ENCODE peak calls at places on chromosome 17, in four cellular contexts. One of them, this sample, is unnamed.
A peak's percentile ranks its signal among the peaks of the same experiment; 100 is the strongest.

GRCh38 chr17:34499576-34499975 is 79.8 kb upstream of the TMEM132E start:
- DNase-seq in mesothelial cell of epicardium: no peak
- DNase-seq in GM10248: no peak
- DNase-seq in endothelial cell: peak; percentile 54
- DNase-seq in this sample: no peak

GRCh38 chr17:49851387-49852291 is 3.8 kb upstream of the TAC4 start:
- DNase-seq in mesothelial cell of epicardium: peak; percentile 81
- DNase-seq in GM10248: peak; percentile 69
- DNase-seq in endothelial cell: peak; percentile 92
- DNase-seq in this sample: peak; percentile 68

GRCh38 chr17:10879110-10879509 is 41.2 kb upstream of the PIRT start:
- DNase-seq in mesothelial cell of epicardium: peak; percentile 40
- DNase-seq in GM10248: no peak
- DNase-seq in endothelial cell: no peak
- DNase-seq in this sample: no peak

GRCh38 chr17:12730931-12731521 is 58.3 kb upstream of the ARHGAP44 start:
- DNase-seq in mesothelial cell of epicardium: no peak
- DNase-seq in GM10248: no peak
- DNase-seq in endothelial cell: no peak
- DNase-seq in this sample: no peak

GRCh38 chr17:78307887-78308633 is 51.8 kb downstream of the SOCS3 start:
- DNase-seq in mesothelial cell of epicardium: no peak
- DNase-seq in GM10248: no peak
- DNase-seq in endothelial cell: no peak
- DNase-seq in this sample: no peak

GRCh38 chr17:7177210-7177953 is 1.8 kb downstream of the ASGR1 start:
- DNase-seq in mesothelial cell of epicardium: peak; percentile 88
- DNase-seq in GM10248: peak; percentile 87
- DNase-seq in endothelial cell: peak; percentile 83
- DNase-seq in this sample: peak; percentile 51

GRCh38 chr17:59786536-59787319 is 79.3 kb downstream of the VMP1 start:
- DNase-seq in mesothelial cell of epicardium: peak; percentile 49
- DNase-seq in GM10248: peak; percentile 78
- DNase-seq in endothelial cell: no peak
- DNase-seq in this sample: peak; percentile 52

GRCh38 chr17:27239584-27239983 is 54.3 kb upstream of the WSB1 start:
- DNase-seq in mesothelial cell of epicardium: no peak
- DNase-seq in GM10248: no peak
- DNase-seq in endothelial cell: no peak
- DNase-seq in this sample: no peak

GRCh38 chr17:927611-928461 is 51.7 kb downstream of the NXN start:
- DNase-seq in mesothelial cell of epicardium: no peak
- DNase-seq in GM10248: no peak
- DNase-seq in endothelial cell: no peak
- DNase-seq in this sample: no peak

GRCh38 chr17:14037453-14037852 is 31.9 kb upstream of the COX10 start:
- DNase-seq in mesothelial cell of epicardium: no peak
- DNase-seq in GM10248: no peak
- DNase-seq in endothelial cell: no peak
- DNase-seq in this sample: no peak
- TF ChIP-seq CTCF in mesothelial cell of epicardium: no peak
- TF ChIP-seq CTCF in GM10248: no peak
- TF ChIP-seq CTCF in endothelial cell: no peak
- TF ChIP-seq CTCF in this sample: no peak

GRCh38 chr17:17902357-17902756 is 65.6 kb upstream of the SREBF1 start:
- DNase-seq in mesothelial cell of epicardium: no peak
- DNase-seq in GM10248: no peak
- DNase-seq in endothelial cell: no peak
- DNase-seq in this sample: no peak
- TF ChIP-seq CTCF in mesothelial cell of epicardium: no peak
- TF ChIP-seq CTCF in GM10248: no peak
- TF ChIP-seq CTCF in endothelial cell: no peak
- TF ChIP-seq CTCF in this sample: no peak

GRCh38 chr17:65790241-65790640 is 228.8 kb upstream of the AXIN2 start:
- DNase-seq in mesothelial cell of epicardium: no peak
- DNase-seq in GM10248: no peak
- DNase-seq in endothelial cell: no peak
- DNase-seq in this sample: no peak

GRCh38 chr17:65797101-65797500 is 235.7 kb upstream of the AXIN2 start:
- DNase-seq in mesothelial cell of epicardium: no peak
- DNase-seq in GM10248: no peak
- DNase-seq in endothelial cell: no peak
- DNase-seq in this sample: no peak

GRCh38 chr17:65797809-65798208 is 236.4 kb upstream of the AXIN2 start:
- DNase-seq in mesothelial cell of epicardium: no peak
- DNase-seq in GM10248: no peak
- DNase-seq in endothelial cell: peak; percentile 30
- DNase-seq in this sample: no peak

GRCh38 chr17:65799454-65799853 is 238.0 kb upstream of the AXIN2 start:
- DNase-seq in mesothelial cell of epicardium: no peak
- DNase-seq in GM10248: no peak
- DNase-seq in endothelial cell: no peak
- DNase-seq in this sample: no peak

DNA sequence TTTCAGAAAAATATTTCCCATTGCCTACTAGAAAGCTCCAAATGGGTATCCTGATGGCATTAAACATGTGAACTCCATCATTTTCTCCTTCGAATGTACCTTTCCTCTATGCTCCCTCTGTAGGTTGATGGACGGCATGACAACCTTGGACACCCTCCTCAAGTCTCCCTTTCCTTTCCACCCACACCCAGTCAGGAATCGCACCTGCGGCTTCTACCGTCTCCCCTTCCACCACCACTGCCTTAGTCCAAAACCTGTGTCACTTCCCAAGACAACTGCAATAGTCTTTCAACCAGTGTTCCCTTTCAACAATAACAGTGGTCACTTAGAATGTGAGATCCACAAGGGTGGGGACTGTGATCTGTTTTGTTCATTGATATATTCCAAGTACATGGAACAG is 233.1 kb upstream of the AXIN2 start:
- DNase-seq in mesothelial cell of epicardium: no peak
- DNase-seq in GM10248: no peak
- DNase-seq in endothelial cell: peak; percentile 17
- DNase-seq in this sample: no peak
- TF ChIP-seq CTCF in mesothelial cell of epicardium: peak; percentile 33
- TF ChIP-seq CTCF in GM10248: no peak
- TF ChIP-seq CTCF in endothelial cell: peak; percentile 71
- TF ChIP-seq CTCF in this sample: no peak

DNA sequence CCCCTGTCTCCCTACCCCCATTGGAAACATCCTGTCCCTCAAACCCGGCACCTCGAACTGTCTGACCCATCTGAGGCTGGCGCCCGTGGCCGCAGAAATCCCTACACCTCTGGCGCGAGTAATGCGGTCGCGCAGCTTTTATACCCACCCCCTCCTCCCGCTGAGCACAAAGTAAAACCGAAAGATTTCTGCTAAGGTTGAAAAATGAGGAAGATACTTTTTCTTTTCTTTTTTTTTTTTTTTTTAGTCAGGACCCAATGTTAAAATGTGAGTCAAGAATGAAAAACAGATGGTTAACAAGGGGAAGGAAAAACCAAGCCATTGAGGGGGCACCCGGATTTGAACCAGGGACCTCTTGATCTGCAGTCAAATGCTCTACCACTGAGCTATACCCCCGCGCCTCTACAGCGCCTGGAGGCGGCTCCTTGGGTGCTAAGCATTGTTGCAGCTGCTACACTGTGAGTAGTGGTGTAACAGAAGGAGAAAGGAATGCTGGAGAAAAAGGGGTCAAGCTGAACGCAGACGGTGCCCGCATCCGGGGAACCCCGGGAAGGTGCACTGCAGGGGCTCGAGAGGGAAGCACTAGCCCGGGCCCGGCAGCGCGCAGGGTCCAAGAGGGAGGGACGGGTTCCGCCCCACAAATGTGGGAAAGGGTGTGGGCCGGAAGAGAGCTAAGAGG is 751 bp upstream of the LASP1 start:
- DNase-seq in mesothelial cell of epicardium: peak; percentile 98
- DNase-seq in GM10248: peak; percentile 79
- DNase-seq in endothelial cell: peak; percentile 91
- DNase-seq in this sample: peak; percentile 88
- TF ChIP-seq CTCF in mesothelial cell of epicardium: no peak
- TF ChIP-seq CTCF in GM10248: peak; percentile 21
- TF ChIP-seq CTCF in endothelial cell: no peak
- TF ChIP-seq CTCF in this sample: no peak

GRCh38 chr17:62720126-62720850 is 87.8 kb downstream of the MARCHF10 start:
- DNase-seq in mesothelial cell of epicardium: no peak
- DNase-seq in GM10248: no peak
- DNase-seq in endothelial cell: no peak
- DNase-seq in this sample: no peak
- TF ChIP-seq CTCF in mesothelial cell of epicardium: no peak
- TF ChIP-seq CTCF in GM10248: no peak
- TF ChIP-seq CTCF in endothelial cell: peak; percentile 46
- TF ChIP-seq CTCF in this sample: no peak

GRCh38 chr17:48179071-48179945 is 71.7 kb downstream of the SNX11 start:
- DNase-seq in mesothelial cell of epicardium: no peak
- DNase-seq in GM10248: no peak
- DNase-seq in endothelial cell: no peak
- DNase-seq in this sample: no peak

GRCh38 chr17:48180842-48181241 is 73.3 kb downstream of the SNX11 start:
- DNase-seq in mesothelial cell of epicardium: no peak
- DNase-seq in GM10248: no peak
- DNase-seq in endothelial cell: no peak
- DNase-seq in this sample: no peak

GRCh38 chr17:48184721-48185120 is 77.2 kb downstream of the SNX11 start:
- DNase-seq in mesothelial cell of epicardium: no peak
- DNase-seq in GM10248: no peak
- DNase-seq in endothelial cell: no peak
- DNase-seq in this sample: no peak

GRCh38 chr17:48178327-48178726 is 70.8 kb downstream of the SNX11 start:
- DNase-seq in mesothelial cell of epicardium: no peak
- DNase-seq in GM10248: no peak
- DNase-seq in endothelial cell: no peak
- DNase-seq in this sample: no peak

DNA sequence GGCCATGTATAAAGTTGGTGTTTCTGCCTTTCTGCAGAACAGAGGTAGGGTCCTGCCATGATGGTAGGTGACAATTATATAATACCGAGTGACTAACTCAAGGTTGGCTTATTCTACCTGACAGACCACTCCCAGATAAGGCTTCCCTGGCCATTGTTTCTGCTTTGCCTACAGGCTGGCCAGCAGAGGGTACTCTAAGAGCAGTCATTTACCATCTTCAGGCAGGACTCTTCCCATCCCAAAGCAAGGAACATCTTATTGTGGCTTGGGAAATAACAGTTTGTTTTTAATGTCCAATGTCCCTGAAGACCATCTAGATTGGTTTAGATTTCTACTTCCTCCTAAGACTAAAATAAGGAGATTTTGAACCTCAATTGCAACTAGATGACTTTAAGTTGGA is 74.1 kb downstream of the SNX11 start:
- DNase-seq in mesothelial cell of epicardium: no peak
- DNase-seq in GM10248: no peak
- DNase-seq in endothelial cell: peak; percentile 38
- DNase-seq in this sample: no peak
- TF ChIP-seq CTCF in mesothelial cell of epicardium: no peak
- TF ChIP-seq CTCF in GM10248: peak; percentile 23
- TF ChIP-seq CTCF in endothelial cell: no peak
- TF ChIP-seq CTCF in this sample: no peak

DNA sequence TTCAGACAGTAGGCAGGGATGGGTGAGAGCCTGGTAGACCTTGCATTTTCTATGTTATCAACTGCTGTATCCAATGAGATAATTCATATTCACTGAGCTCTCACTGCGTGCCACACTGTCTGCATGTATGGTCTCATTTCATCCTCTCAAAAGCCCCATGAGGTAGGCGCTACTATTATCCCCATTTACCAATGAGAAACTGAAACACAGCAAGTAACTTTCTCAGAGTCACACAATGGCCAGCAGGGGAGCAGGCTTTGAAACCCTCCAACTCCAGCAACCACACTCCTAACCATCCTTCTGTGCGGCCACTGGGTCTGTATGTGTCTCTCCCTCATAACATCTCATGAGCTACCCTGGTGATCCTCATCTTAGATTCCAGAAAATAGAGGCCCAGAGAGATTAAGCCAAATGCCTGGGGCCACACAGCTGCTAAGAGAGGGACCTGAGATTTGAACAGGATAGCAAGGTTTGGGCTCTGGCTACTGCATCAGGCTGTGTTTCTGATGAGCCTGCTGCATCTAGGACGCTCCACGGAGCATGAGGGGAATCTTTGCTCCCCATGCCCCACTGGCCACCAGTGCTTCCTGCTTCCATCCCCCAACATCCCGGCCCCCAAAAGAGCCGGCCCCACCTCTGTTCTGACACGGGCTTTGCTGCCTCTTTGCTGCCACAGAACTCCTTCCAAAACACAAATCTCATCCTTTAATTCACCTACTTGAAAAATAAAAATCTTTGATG is 3.2 kb downstream of the CCR7 start:
- DNase-seq in mesothelial cell of epicardium: peak; percentile 20
- DNase-seq in GM10248: no peak
- DNase-seq in endothelial cell: no peak
- DNase-seq in this sample: peak; percentile 45
- TF ChIP-seq CTCF in mesothelial cell of epicardium: peak; percentile 11
- TF ChIP-seq CTCF in GM10248: peak; percentile 36
- TF ChIP-seq CTCF in endothelial cell: no peak
- TF ChIP-seq CTCF in this sample: peak; percentile 46

This sample was measured in natural killer cell.